ENCODE peak calls at places on chromosomes 7 and 10, in five cellular contexts. I is IMR-90, Y is body of pancreas, F is epithelial cell of esophagus, U is fibroblast of lung. E is an unnamed sample.

GRCh38 chr10:75099952-75100763 is 11.3 kb upstream of the SAMD8 start:
- DNase-seq in U (peak), I (peak), F (peak), Y (peak), E (peak)

GRCh38 chr7:83985766-83986165 is 208.8 kb downstream of the SEMA3A start:
- DNase-seq in F (no peak), U (peak), Y (no peak), I (peak), E (no peak)

GRCh38 chr7:39644170-39644569 is 20.8 kb downstream of the RALA start:
- DNase-seq in U (peak), I (peak), F (peak), Y (no peak), E (peak)

GRCh38 chr10:63711866-63712716 is 190.9 kb downstream of the REEP3 start:
- DNase-seq in I (peak), Y (peak), U (peak), F (peak), E (peak)

GRCh38 chr7:37394158-37394557 is 54.5 kb downstream of the ELMO1 start:
- DNase-seq in Y (no peak), F (no peak), I (no peak), U (no peak), E (no peak)

GRCh38 chr10:99775850-99776249 is 6.6 kb upstream of the ABCC2 start:
- DNase-seq in I (peak), F (peak), Y (no peak), U (peak), E (peak)

GRCh38 chr10:112115781-112116385 is 67.7 kb downstream of the GPAM start:
- DNase-seq in Y (peak), U (no peak), I (peak), F (peak), E (no peak)

GRCh38 chr10:77889277-77889903 is 37.2 kb downstream of the DLG5 start:
- DNase-seq in U (no peak), F (peak), Y (peak), I (no peak), E (peak)

GRCh38 chr7:132932321-132933075 is 149.4 kb downstream of the CHCHD3 start:
- DNase-seq in F (no peak), I (peak), U (peak), Y (no peak), E (no peak)

GRCh38 chr10:27258838-27259532 is 18.4 kb upstream of the ACBD5 start:
- DNase-seq in F (peak), U (no peak), I (no peak), Y (no peak), E (no peak)

GRCh38 chr7:18798018-18798906 is 302.7 kb downstream of the HDAC9 start:
- DNase-seq in F (no peak), Y (no peak), I (peak), U (peak), E (no peak)

GRCh38 chr7:94907420-94908203 is at the start of gene PPP1R9A:
- DNase-seq in U (peak), Y (peak), I (no peak), F (no peak), E (peak)

GRCh38 chr10:33134011-33134751 is 176.2 kb upstream of the ITGB1 start:
- DNase-seq in U (peak), I (peak), Y (peak), F (peak), E (peak)

GRCh38 chr7:84975586-84976185 is 211.2 kb downstream of the SEMA3D start:
- DNase-seq in I (peak), F (peak), Y (no peak), U (peak), E (peak)

GRCh38 chr7:24346716-24347115 is 62.7 kb downstream of the NPY start:
- DNase-seq in I (no peak), F (no peak), Y (no peak), U (no peak), E (no peak)

GRCh38 chr10:133520193-133520738 is 6.9 kb upstream of the CYP2E1 start:
- DNase-seq in I (peak), Y (peak), F (peak), U (peak), E (peak)

GRCh38 chr7:15837627-15838026 is 151.1 kb upstream of the MEOX2 start:
- DNase-seq in F (peak), Y (no peak), U (no peak), I (no peak), E (peak)

GRCh38 chr10:98267069-98267893 is 713 bp downstream of the LOXL4 start:
- DNase-seq in F (no peak), Y (no peak), U (no peak), I (no peak), E (peak)

GRCh38 chr7:73423519-73424485 is 9.8 kb upstream of the FZD9 start:
- DNase-seq in Y (no peak), F (no peak), I (peak), U (peak), E (no peak)

GRCh38 chr10:75449320-75450061 is 18.1 kb downstream of the LRMDA start:
- DNase-seq in U (no peak), Y (no peak), I (no peak), F (no peak), E (no peak)

GRCh38 chr7:2195403-2196246 is 37.1 kb downstream of the MAD1L1 start:
- DNase-seq in I (no peak), U (no peak), F (peak), Y (no peak), E (peak)

GRCh38 chr7:104328970-104329825 is 795 bp downstream of the LHFPL3 start:
- DNase-seq in Y (no peak), U (no peak), F (no peak), I (no peak), E (no peak)

GRCh38 chr10:89391882-89392756 is at the start of gene IFIT1:
- DNase-seq in F (peak), U (peak), I (peak), Y (peak), E (peak)

GRCh38 chr10:75736889-75737610 is 305.6 kb downstream of the LRMDA start:
- DNase-seq in Y (no peak), F (peak), U (peak), I (no peak), E (no peak)

GRCh38 chr7:92635538-92635937 is 45.3 kb upstream of the FAM133B start:
- DNase-seq in U (no peak), I (no peak), Y (no peak), F (no peak), E (no peak)

GRCh38 chr7:155887174-155887525 is 74.9 kb upstream of the SHH start:
- DNase-seq in I (no peak), F (no peak), Y (no peak), U (no peak), E (no peak)

GRCh38 chr10:620417-620816 is 69.1 kb downstream of the DIP2C start:
- DNase-seq in Y (no peak), F (no peak), I (no peak), U (no peak), E (no peak)

DNA sequence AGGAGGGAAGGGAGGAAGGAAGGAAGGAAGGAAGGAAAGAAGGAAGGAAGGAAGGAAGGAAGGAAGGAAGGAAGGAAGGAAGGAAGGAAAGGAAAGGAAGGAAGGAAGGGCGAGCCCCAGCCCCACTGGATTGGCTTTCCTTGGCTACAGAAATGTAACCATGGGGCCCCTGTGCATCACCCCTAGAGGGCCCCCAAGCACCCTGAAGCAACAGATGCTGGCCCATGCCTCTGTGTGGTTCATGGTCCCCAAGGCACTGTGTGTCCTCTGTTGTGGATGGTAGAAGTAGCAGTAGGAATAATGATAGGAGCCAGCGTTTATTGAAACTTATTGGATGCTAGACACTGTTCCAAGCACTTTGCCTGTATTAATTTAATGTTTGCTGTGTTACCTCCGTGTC is 116.6 kb upstream of the MACROH2A2 start:
- DNase-seq in F (no peak), I (no peak), U (no peak), Y (peak), E (no peak)
- TF ChIP-seq CTCF in F (peak), I (peak), U (peak), Y (no peak), E (peak)

GRCh38 chr10:72886596-72887522 is 6.7 kb upstream of the OIT3 start:
- DNase-seq in F (peak), I (peak), U (peak), Y (no peak), E (no peak)
- H3K4me3 ChIP-seq in F (no peak), I (no peak), U (no peak), Y (no peak), E (no peak)

GRCh38 chr10:124911124-124912051 is 30.5 kb upstream of the ZRANB1 start:
- DNase-seq in U (peak), Y (peak), F (no peak), I (peak), E (peak)
- TF ChIP-seq CTCF in U (peak), Y (no peak), F (no peak), I (no peak), E (no peak)

GRCh38 chr7:55365680-55366460 is 733 bp downstream of the LANCL2 start:
- DNase-seq in Y (peak), U (peak), I (peak), F (peak), E (peak)

GRCh38 chr7:55369427-55369826 is 4.3 kb downstream of the LANCL2 start:
- DNase-seq in F (peak), U (peak), Y (no peak), I (peak), E (peak)

GRCh38 chr7:55365103-55365679 is at the start of gene LANCL2:
- DNase-seq in I (peak), Y (no peak), F (no peak), U (peak), E (peak)

GRCh38 chr7:55366461-55367138 is 1.5 kb downstream of the LANCL2 start:
- DNase-seq in U (no peak), Y (no peak), I (no peak), F (peak), E (no peak)

DNA sequence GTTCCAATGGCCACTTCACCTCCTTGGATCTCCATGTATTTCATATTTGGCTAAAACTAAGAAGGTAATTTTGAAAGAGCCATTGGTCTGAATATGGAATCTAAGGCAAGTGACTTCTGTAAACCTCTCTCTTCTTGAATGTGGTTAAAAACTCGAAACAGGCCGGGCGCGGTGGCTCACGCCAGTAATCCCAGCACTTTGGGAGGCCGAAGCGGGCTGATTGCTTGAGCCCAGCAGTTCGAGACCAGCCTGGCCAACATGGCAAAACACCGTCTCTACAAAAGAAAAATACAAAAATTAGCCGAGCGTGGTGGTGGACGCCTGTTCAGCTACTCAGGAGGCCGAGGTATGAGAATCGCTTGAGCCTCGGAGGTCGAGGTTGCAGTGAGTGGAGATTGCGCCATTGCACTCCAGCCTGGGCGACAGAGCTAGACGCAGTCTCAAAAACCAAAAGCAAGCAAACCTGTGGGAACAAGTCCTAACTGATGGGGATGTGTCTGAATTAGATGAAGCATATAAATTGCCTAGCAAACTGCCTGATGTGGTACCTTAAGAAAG is 2.2 kb downstream of the LANCL2 start:
- DNase-seq in U (no peak), I (no peak), Y (no peak), F (no peak), E (no peak)
- H3K4me3 ChIP-seq in U (peak), I (no peak), Y (no peak), F (peak), E (peak)

DNA sequence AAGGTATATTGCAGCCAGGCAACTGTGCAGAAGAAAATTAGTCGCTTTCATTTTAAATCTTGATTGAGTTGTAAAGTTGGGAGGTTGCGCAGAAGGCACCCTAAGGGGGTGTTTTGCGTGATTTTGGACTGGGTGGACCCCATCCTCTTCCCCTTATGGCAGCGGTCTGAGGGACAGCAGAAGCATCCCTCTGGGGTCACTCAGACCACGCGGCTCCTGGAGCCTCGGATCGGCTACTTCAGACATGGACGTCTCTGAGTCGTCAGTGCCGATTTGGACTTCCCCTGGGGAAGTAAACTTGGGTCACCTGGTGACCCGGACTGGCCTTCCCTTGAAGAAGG is 639.0 kb upstream of the DPP6 start:
- DNase-seq in Y (no peak), U (no peak), I (no peak), F (no peak), E (no peak)
- TF ChIP-seq CTCF in Y (no peak), U (no peak), I (no peak), F (no peak), E (no peak)

E was measured in foreskin fibroblast.